ENCODE peak calls at places on chromosomes 4 and X, in five cellular contexts. W is anterior cingulate cortex, E is B cell, D is GDM1, T is NCI-H1105. M is an unnamed sample.

GRCh38 chr4:169440446-169440845 is 169.7 kb upstream of the SH3RF1 start:
- DNase-seq in E (no peak), T (no peak), D (no peak), W (no peak), M (no peak)

GRCh38 chr4:92658318-92658717 is 354.6 kb downstream of the GRID2 start:
- DNase-seq in D (no peak), W (no peak), E (no peak), T (no peak), M (no peak)

GRCh38 chrX:29113221-29113620 is 526.0 kb downstream of the IL1RAPL1 start:
- DNase-seq in T (no peak), E (no peak), W (no peak), D (no peak), M (no peak)

GRCh38 chrX:47180346-47180745 is 13.3 kb upstream of the UBA1 start:
- DNase-seq in D (no peak), W (no peak), T (no peak), E (no peak), M (no peak)

GRCh38 chr4:88244821-88245579 is 39.4 kb downstream of the PPM1K start:
- DNase-seq in T (no peak), E (peak), D (no peak), W (no peak), M (no peak)

GRCh38 chr4:140635606-140636005 is 66.8 kb upstream of the UCP1 start:
- DNase-seq in T (no peak), W (no peak), D (no peak), E (no peak), M (no peak)

GRCh38 chr4:119478446-119479179 is 150.0 kb downstream of the PDE5A start:
- DNase-seq in D (no peak), T (no peak), E (no peak), W (no peak), M (no peak)

GRCh38 chr4:163600731-163601130 is 106.2 kb downstream of the TMA16 start:
- DNase-seq in T (no peak), D (peak), E (no peak), W (no peak), M (no peak)

GRCh38 chrX:111337067-111337466 is 66.8 kb upstream of the CAPN6 start:
- DNase-seq in E (no peak), T (no peak), W (no peak), D (no peak), M (no peak)

GRCh38 chr4:94516067-94516466 is 64.3 kb downstream of the PDLIM5 start:
- DNase-seq in W (no peak), E (no peak), T (no peak), D (no peak), M (no peak)

M was measured in endothelial cell.